ENCODE peak calls at places on chromosomes 11 and 22, in four cellular contexts. One of them, this sample, is unnamed.

GRCh38 chr11:99988105-99988907 is 698.8 kb upstream of the ARHGAP42 start:
- DNase-seq in HepG2: no peak
- DNase-seq in GM12878: no peak
- DNase-seq in K562: no peak
- DNase-seq in this sample: no peak

GRCh38 chr11:93740802-93741093 is 547 bp downstream of the TAF1D start:
- DNase-seq in K562: peak
- DNase-seq in HepG2: peak
- DNase-seq in GM12878: no peak
- DNase-seq in this sample: peak

GRCh38 chr11:115391598-115391997 is 112.6 kb downstream of the CADM1 start:
- DNase-seq in HepG2: no peak
- DNase-seq in K562: no peak
- DNase-seq in GM12878: no peak
- DNase-seq in this sample: no peak

GRCh38 chr11:90434858-90435257 is 212.0 kb upstream of the CHORDC1 start:
- DNase-seq in K562: no peak
- DNase-seq in GM12878: no peak
- DNase-seq in HepG2: peak
- DNase-seq in this sample: no peak

GRCh38 chr22:32940736-32941135 is 117.4 kb downstream of the SYN3 start:
- DNase-seq in K562: no peak
- DNase-seq in GM12878: no peak
- DNase-seq in HepG2: peak
- DNase-seq in this sample: no peak

GRCh38 chr22:30238661-30239420 is 7.7 kb downstream of the LIF start:
- DNase-seq in GM12878: no peak
- DNase-seq in HepG2: no peak
- DNase-seq in K562: peak
- DNase-seq in this sample: peak

GRCh38 chr22:20464096-20464614 is 26.5 kb upstream of the SCARF2 start:
- DNase-seq in K562: no peak
- DNase-seq in HepG2: no peak
- DNase-seq in GM12878: no peak
- DNase-seq in this sample: no peak

GRCh38 chr11:61071880-61072279 is 30.4 kb upstream of the CD5 start:
- DNase-seq in HepG2: no peak
- DNase-seq in K562: no peak
- DNase-seq in GM12878: no peak
- DNase-seq in this sample: no peak

GRCh38 chr11:12159351-12160099 is 49.1 kb downstream of the MICAL2 start:
- DNase-seq in GM12878: no peak
- DNase-seq in K562: no peak
- DNase-seq in HepG2: no peak
- DNase-seq in this sample: no peak

GRCh38 chr11:62710001-62710345 is 2.5 kb downstream of the GNG3 start:
- DNase-seq in GM12878: no peak
- DNase-seq in HepG2: no peak
- DNase-seq in K562: no peak
- DNase-seq in this sample: no peak

GRCh38 chr11:125312812-125313211 is 148.3 kb downstream of the PKNOX2 start:
- DNase-seq in HepG2: no peak
- DNase-seq in GM12878: no peak
- DNase-seq in K562: no peak
- DNase-seq in this sample: no peak

GRCh38 chr22:22673628-22674027 is 29.2 kb downstream of the GGTLC2 start:
- DNase-seq in K562: no peak
- DNase-seq in GM12878: no peak
- DNase-seq in HepG2: no peak
- DNase-seq in this sample: no peak

GRCh38 chr22:22670076-22670795 is 25.8 kb downstream of the GGTLC2 start:
- DNase-seq in HepG2: no peak
- DNase-seq in K562: no peak
- DNase-seq in GM12878: no peak
- DNase-seq in this sample: no peak

GRCh38 chr22:22674473-22674872 is 30.1 kb downstream of the GGTLC2 start:
- DNase-seq in K562: no peak
- DNase-seq in GM12878: no peak
- DNase-seq in HepG2: no peak
- DNase-seq in this sample: no peak

GRCh38 chr22:22671506-22671905 is 27.1 kb downstream of the GGTLC2 start:
- DNase-seq in HepG2: no peak
- DNase-seq in K562: no peak
- DNase-seq in GM12878: no peak
- DNase-seq in this sample: no peak

GRCh38 chr22:22673099-22673498 is 28.7 kb downstream of the GGTLC2 start:
- DNase-seq in K562: no peak
- DNase-seq in GM12878: no peak
- DNase-seq in HepG2: no peak
- DNase-seq in this sample: no peak
- TF ChIP-seq MAX in K562: no peak
- TF ChIP-seq MAX in GM12878: no peak
- TF ChIP-seq MAX in HepG2: no peak
- TF ChIP-seq MAX in this sample: no peak

GRCh38 chr22:42937164-42937854 is 77.6 kb downstream of the PACSIN2 start:
- DNase-seq in HepG2: no peak
- DNase-seq in K562: peak
- DNase-seq in GM12878: no peak
- DNase-seq in this sample: no peak
- TF ChIP-seq ATF2 in HepG2: no peak
- TF ChIP-seq ATF2 in K562: no peak
- TF ChIP-seq ATF2 in GM12878: no peak
- TF ChIP-seq ATF2 in this sample: no peak

GRCh38 chr22:23857606-23858483 is at the start of gene SLC2A11:
- DNase-seq in GM12878: peak
- DNase-seq in K562: peak
- DNase-seq in HepG2: peak
- DNase-seq in this sample: peak

GRCh38 chr22:23862103-23862502 is 4.4 kb downstream of the SLC2A11 start:
- DNase-seq in GM12878: no peak
- DNase-seq in K562: peak
- DNase-seq in HepG2: no peak
- DNase-seq in this sample: peak

GRCh38 chr22:23858484-23858815 is 775 bp downstream of the SLC2A11 start:
- DNase-seq in K562: no peak
- DNase-seq in HepG2: no peak
- DNase-seq in GM12878: no peak
- DNase-seq in this sample: no peak

GRCh38 chr22:23856721-23857605 is 712 bp upstream of the SLC2A11 start:
- DNase-seq in GM12878: no peak
- DNase-seq in HepG2: peak
- DNase-seq in K562: no peak
- DNase-seq in this sample: peak

GRCh38 chr22:23859201-23859600 is 1.5 kb downstream of the SLC2A11 start:
- DNase-seq in HepG2: no peak
- DNase-seq in K562: no peak
- DNase-seq in GM12878: no peak
- DNase-seq in this sample: no peak
- TF ChIP-seq NR2C2 in HepG2: no peak
- TF ChIP-seq NR2C2 in K562: no peak
- TF ChIP-seq NR2C2 in GM12878: no peak
- TF ChIP-seq NR2C2 in this sample: no peak

GRCh38 chr22:28810839-28811491 is 10.6 kb upstream of the XBP1 start:
- DNase-seq in K562: no peak
- DNase-seq in GM12878: no peak
- DNase-seq in HepG2: peak
- DNase-seq in this sample: no peak
- TF ChIP-seq MAX in K562: no peak
- TF ChIP-seq MAX in GM12878: no peak
- TF ChIP-seq MAX in HepG2: no peak
- TF ChIP-seq MAX in this sample: no peak

GRCh38 chr11:2777871-2778629 is 78.3 kb upstream of the KCNQ1OT1 start:
- DNase-seq in GM12878: no peak
- DNase-seq in K562: no peak
- DNase-seq in HepG2: no peak
- DNase-seq in this sample: peak
- TF ChIP-seq ATF2 in GM12878: no peak
- TF ChIP-seq ATF2 in K562: no peak
- TF ChIP-seq ATF2 in HepG2: no peak
- TF ChIP-seq ATF2 in this sample: no peak

GRCh38 chr11:65549088-65549487 is 9.1 kb downstream of the LTBP3 start:
- DNase-seq in K562: no peak
- DNase-seq in HepG2: no peak
- DNase-seq in GM12878: no peak
- DNase-seq in this sample: no peak

GRCh38 chr11:65542738-65543390 is 15.3 kb downstream of the LTBP3 start:
- DNase-seq in GM12878: no peak
- DNase-seq in HepG2: no peak
- DNase-seq in K562: no peak
- DNase-seq in this sample: no peak

GRCh38 chr11:65545853-65546216 is 12.3 kb downstream of the LTBP3 start:
- DNase-seq in HepG2: no peak
- DNase-seq in GM12878: no peak
- DNase-seq in K562: no peak
- DNase-seq in this sample: no peak

GRCh38 chr11:65547446-65548125 is 10.6 kb downstream of the LTBP3 start:
- DNase-seq in HepG2: no peak
- DNase-seq in K562: no peak
- DNase-seq in GM12878: no peak
- DNase-seq in this sample: peak

GRCh38 chr11:65546217-65546958 is 11.8 kb downstream of the LTBP3 start:
- DNase-seq in HepG2: peak
- DNase-seq in GM12878: no peak
- DNase-seq in K562: peak
- DNase-seq in this sample: peak
- TF ChIP-seq NR2C2 in HepG2: peak
- TF ChIP-seq NR2C2 in GM12878: no peak
- TF ChIP-seq NR2C2 in K562: peak
- TF ChIP-seq NR2C2 in this sample: no peak

DNA sequence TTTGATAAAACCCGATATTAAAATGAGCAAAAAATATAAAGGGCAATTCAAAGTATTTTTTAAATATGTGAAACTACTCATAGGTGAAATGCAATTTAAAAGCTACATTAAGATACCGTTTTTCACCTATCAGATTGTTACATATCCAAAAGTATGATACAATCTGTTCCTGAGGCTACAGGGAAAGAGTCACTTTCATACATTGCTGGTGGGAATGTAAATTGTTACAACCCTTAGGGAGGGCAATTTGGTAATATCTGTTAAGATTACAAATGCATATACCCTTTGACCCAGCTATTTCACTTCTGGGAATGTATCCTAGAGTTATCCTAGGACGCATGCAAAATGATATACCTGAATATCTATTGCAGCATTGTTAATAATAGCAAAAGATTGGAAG is 132.1 kb downstream of the BLID start:
- DNase-seq in K562: no peak
- DNase-seq in GM12878: no peak
- DNase-seq in HepG2: no peak
- DNase-seq in this sample: no peak
- TF ChIP-seq MAX in K562: no peak
- TF ChIP-seq MAX in GM12878: no peak
- TF ChIP-seq MAX in HepG2: no peak
- TF ChIP-seq MAX in this sample: no peak

DNA sequence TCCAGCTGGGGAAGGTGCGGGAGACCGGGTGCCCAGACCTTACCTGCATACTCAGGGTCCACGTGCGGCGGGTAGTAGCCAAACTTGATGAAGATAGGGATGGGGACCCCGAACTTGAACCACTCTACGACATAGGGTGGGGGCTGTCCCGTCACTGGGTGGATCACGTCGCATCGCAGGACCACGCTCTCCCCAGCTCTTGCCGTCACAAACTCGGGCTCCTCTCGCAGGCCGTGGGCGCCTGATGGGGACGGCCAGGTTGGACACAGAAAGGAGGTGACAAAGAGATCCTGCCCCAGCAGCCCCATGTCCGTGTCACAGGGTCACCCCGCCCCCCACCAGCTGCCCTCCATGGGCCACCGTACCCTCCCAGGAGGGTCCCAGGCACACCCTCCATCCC is 10.8 kb downstream of the IGSF9B start:
- DNase-seq in K562: no peak
- DNase-seq in GM12878: no peak
- DNase-seq in HepG2: no peak
- DNase-seq in this sample: no peak
- TF ChIP-seq ATF2 in K562: no peak
- TF ChIP-seq ATF2 in GM12878: no peak
- TF ChIP-seq ATF2 in HepG2: no peak
- TF ChIP-seq ATF2 in this sample: no peak

DNA sequence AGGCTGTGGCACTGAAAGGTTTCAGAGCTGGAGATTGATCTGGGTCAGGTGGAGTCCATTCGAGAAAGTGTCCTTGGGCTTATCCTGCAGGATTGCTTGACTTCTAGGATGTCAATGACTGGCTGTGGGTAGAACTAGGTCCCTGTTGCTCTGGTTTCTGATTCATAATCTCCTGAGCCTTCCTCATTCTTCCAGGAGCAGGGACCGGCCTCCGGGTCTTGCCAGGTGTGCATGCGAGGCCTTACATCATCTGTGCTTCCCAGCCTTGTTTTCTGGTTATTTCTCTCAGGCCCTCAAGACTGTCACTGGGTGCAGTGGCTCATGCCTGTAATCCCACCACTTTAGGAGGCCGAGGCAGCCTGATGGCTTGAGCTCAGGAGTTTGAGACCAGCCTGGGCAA is 33.3 kb upstream of the SORL1-AS1 start:
- DNase-seq in K562: no peak
- DNase-seq in GM12878: no peak
- DNase-seq in HepG2: no peak
- DNase-seq in this sample: no peak
- TF ChIP-seq NR2C2 in K562: no peak
- TF ChIP-seq NR2C2 in GM12878: no peak
- TF ChIP-seq NR2C2 in HepG2: no peak
- TF ChIP-seq NR2C2 in this sample: no peak

DNA sequence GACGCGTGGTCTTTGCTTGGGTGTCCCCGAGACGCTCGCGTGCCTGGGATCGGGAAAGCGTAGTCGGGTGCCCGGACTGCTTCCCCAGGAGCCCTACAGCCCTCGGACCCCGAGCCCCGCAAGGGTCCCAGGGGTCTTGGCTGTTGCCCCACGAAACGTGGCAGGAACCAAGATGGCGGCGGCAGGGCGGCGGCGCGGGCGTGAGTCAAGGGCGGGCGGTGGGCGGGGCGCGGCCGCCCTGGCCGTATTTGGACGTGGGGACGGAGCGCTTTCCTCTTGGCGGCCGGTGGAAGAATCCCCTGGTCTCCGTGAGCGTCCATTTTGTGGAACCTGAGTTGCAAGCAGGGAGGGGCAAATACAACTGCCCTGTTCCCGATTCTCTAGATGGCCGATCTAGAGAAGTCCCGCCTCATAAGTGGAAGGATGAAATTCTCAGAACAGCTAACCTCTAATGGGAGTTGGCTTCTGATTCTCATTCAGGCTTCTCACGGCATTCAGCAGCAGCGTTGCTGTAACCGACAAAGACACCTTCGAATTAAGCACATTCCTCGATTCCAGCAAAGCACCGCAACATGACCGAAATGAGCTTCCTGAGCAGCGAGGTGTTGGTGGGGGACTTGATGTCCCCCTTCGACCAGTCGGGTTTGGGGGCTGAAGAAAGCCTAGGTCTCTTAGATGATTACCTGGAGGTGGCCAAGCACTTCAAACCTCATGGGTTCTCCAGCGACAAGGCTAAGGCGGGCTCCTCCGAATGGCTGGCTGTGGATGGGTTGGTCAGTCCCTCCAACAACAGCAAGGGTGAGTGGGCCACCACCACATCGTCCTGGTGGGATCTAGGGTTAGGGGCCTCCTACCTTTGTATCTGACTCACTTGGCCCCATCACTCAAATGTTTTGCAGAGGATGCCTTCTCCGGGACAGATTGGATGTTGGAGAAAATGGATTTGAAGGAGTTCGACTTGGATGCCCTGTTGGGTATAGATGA is 804 bp downstream of the ATF4 start:
- DNase-seq in K562: peak
- DNase-seq in HepG2: no peak
- DNase-seq in GM12878: no peak
- DNase-seq in this sample: peak
- TF ChIP-seq MAX in K562: no peak
- TF ChIP-seq MAX in HepG2: peak
- TF ChIP-seq MAX in GM12878: peak
- TF ChIP-seq MAX in this sample: no peak